ENCODE peak calls at places on chromosomes 13 and 19, in eight cellular contexts. F, J, C, I, P, G, S and K are unnamed samples.

GRCh38 chr19:27748551-27749152 is 1464.3 kb downstream of the UQCRFS1 start:
- DNase-seq in F (peak), J (peak), C (peak), I (no peak), P (no peak), G (no peak), S (no peak), K (peak)

GRCh38 chr13:81396172-81396571 is 1055.2 kb upstream of the SPRY2 start:
- DNase-seq in F (no peak), J (no peak), C (no peak), I (no peak), P (no peak), G (no peak), S (no peak), K (no peak)

GRCh38 chr13:52652980-52653303 is 306 bp downstream of the SUGT1 start:
- DNase-seq in F (no peak), J (no peak), C (no peak), I (no peak), P (no peak), G (no peak), S (no peak), K (no peak)

GRCh38 chr13:71758823-71759222 is 108.2 kb downstream of the DACH1 start:
- DNase-seq in F (no peak), J (no peak), C (no peak), I (no peak), P (peak), G (no peak), S (no peak), K (no peak)

GRCh38 chr13:19836472-19836871 is 27.0 kb downstream of the ZMYM5 start:
- DNase-seq in F (peak), J (peak), C (no peak), I (no peak), P (peak), G (no peak), S (no peak), K (peak)

GRCh38 chr13:102402292-102402691 is 444 bp upstream of the FGF14 start:
- DNase-seq in F (peak), J (peak), C (peak), I (no peak), P (peak), G (no peak), S (peak), K (peak)

GRCh38 chr19:1252818-1253513 is 4.6 kb downstream of the MIDN start:
- DNase-seq in F (peak), J (peak), C (peak), I (peak), P (peak), G (peak), S (peak), K (peak)

GRCh38 chr19:43741075-43741840 is 13.5 kb downstream of the SMG9 start:
- DNase-seq in F (no peak), J (no peak), C (no peak), I (no peak), P (no peak), G (no peak), S (no peak), K (no peak)

GRCh38 chr19:45817725-45818301 is 2.7 kb upstream of the RSPH6A start:
- DNase-seq in F (no peak), J (no peak), C (no peak), I (no peak), P (no peak), G (no peak), S (no peak), K (no peak)

GRCh38 chr13:40205771-40206240 is 460.6 kb downstream of the FOXO1 start:
- DNase-seq in F (no peak), J (no peak), C (no peak), I (no peak), P (no peak), G (no peak), S (no peak), K (no peak)

GRCh38 chr19:35249848-35250711 is 1.3 kb downstream of the LSR start:
- DNase-seq in F (no peak), J (no peak), C (no peak), I (no peak), P (no peak), G (peak), S (no peak), K (no peak)

GRCh38 chr19:35249146-35249847 is 495 bp downstream of the LSR start:
- DNase-seq in F (no peak), J (no peak), C (no peak), I (no peak), P (no peak), G (peak), S (no peak), K (no peak)

GRCh38 chr19:35248310-35249145 is at the start of gene LSR:
- DNase-seq in F (no peak), J (no peak), C (no peak), I (no peak), P (no peak), G (peak), S (no peak), K (no peak)

GRCh38 chr19:35246466-35247096 is 2.2 kb upstream of the LSR start:
- DNase-seq in F (no peak), J (no peak), C (no peak), I (no peak), P (no peak), G (no peak), S (no peak), K (no peak)

DNA sequence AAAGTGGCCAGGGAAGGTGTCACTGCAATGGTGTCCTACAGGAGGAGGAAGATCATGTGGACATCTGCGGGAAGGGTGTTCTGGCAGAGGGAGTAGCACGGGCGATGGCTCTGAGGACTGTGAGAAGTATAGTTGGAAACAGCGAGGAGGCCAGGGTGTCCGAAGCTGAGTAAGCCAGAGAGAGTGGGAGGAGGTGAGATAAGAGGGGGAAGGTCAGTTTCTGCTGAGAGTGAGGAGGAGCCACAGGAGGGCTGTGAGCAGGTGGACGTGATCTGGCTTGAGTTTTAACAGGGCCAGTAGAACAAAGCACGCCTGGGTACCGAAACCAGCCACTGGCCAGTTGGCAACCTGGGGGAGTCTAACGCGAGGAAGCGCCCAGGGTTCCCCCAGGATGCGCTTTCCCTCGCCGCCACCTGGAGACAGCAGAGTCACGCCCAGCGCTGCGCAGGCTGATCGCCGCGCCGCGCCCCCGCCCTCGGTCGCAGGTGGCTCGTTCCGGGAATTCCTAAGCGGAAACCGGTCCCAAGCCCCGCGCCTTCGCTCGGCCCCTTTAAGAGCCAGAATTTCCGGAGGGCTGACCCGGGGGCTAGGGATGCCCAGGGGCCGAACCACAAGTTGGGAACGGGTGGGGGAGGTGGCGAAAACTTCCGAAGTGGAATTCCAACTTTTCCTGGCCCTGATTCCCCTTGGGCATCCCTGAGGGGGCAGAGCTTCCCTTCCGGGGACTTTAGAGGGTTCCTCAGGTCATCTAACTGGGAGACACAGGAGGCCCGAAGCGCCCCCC is 1.1 kb upstream of the LSR start:
- DNase-seq in F (no peak), J (no peak), C (no peak), I (no peak), P (no peak), G (peak), S (no peak), K (no peak)
- TF ChIP-seq CTCF in F (no peak), J (no peak), C (no peak), I (no peak), P (no peak), G (peak), S (peak), K (no peak)

GRCh38 chr19:35741216-35741541 is 1.1 kb downstream of the IGFLR1 start:
- DNase-seq in F (no peak), J (no peak), C (no peak), I (no peak), P (no peak), G (no peak), S (no peak), K (no peak)

GRCh38 chr19:35740423-35741215 is 1.6 kb downstream of the IGFLR1 start:
- DNase-seq in F (peak), J (peak), C (peak), I (peak), P (peak), G (peak), S (peak), K (peak)

GRCh38 chr19:35744335-35744687 is 907 bp downstream of the U2AF1L4 start:
- DNase-seq in F (no peak), J (no peak), C (no peak), I (no peak), P (no peak), G (no peak), S (no peak), K (no peak)

GRCh38 chr19:35743640-35744306 is 1.4 kb downstream of the U2AF1L4 start:
- DNase-seq in F (no peak), J (no peak), C (no peak), I (no peak), P (no peak), G (no peak), S (no peak), K (no peak)

DNA sequence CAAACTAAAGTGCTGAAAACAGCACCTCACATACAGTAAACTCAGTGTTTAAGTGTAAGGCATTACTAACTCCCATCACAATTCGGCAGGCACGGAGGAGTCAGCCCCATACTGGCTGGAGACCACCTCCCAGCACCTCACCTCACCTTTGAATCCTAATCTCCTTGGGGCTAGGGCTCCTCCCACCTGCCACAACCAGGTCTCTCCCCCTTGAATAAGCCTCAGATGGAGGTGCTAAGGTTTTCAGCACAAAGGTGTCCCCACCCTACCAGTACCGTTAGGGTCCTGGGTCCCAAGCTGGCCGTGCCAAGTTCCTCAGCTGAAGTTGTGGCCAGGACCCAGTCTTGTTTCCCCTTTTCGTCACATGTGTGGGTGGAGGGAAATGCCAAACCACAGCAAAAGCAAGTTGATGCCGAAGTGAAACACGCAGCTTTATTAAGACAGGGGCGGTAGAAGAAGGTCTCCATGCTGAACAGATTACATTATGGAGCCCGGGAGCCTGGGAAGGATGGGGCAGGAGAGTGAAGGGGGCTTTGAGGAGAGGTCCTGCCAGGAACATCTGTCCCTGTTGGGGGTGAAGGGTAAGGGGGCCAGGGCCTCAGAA is at the start of gene IGFLR1:
- DNase-seq in F (no peak), J (no peak), C (no peak), I (no peak), P (no peak), G (peak), S (no peak), K (no peak)
- H3K4me3 ChIP-seq in F (peak), J (no peak), C (peak), I (no peak), P (no peak), G (peak), S (peak), K (no peak)

GRCh38 chr13:106197506-106197905 is 338.0 kb downstream of the EFNB2 start:
- DNase-seq in F (no peak), J (no peak), C (no peak), I (no peak), P (no peak), G (no peak), S (no peak), K (no peak)
- TF ChIP-seq CTCF in F (no peak), J (no peak), C (no peak), I (no peak), P (no peak), G (no peak), S (no peak), K (no peak)

GRCh38 chr13:60165391-60166099 is 1.8 kb upstream of the DIAPH3 start:
- DNase-seq in F (peak), J (no peak), C (no peak), I (peak), P (peak), G (no peak), S (no peak), K (no peak)
- H3K4me3 ChIP-seq in F (peak), J (no peak), C (no peak), I (peak), P (peak), G (no peak), S (peak), K (no peak)

GRCh38 chr13:90542959-90543358 is 804.5 kb upstream of the MIR17HG start:
- DNase-seq in F (no peak), J (no peak), C (no peak), I (no peak), P (no peak), G (no peak), S (no peak), K (no peak)
- TF ChIP-seq CTCF in F (no peak), J (no peak), C (no peak), I (no peak), P (no peak), G (no peak), S (no peak), K (no peak)

GRCh38 chr19:2887391-2887914 is 13.3 kb upstream of the ZNF57 start:
- DNase-seq in F (peak), J (peak), C (no peak), I (peak), P (peak), G (no peak), S (no peak), K (peak)
- H3K4me3 ChIP-seq in F (no peak), J (no peak), C (no peak), I (no peak), P (no peak), G (no peak), S (no peak), K (no peak)

GRCh38 chr13:72839831-72840426 is 58.0 kb downstream of the PIBF1 start:
- DNase-seq in F (peak), J (peak), C (no peak), I (peak), P (peak), G (no peak), S (peak), K (peak)
- TF ChIP-seq CTCF in F (peak), J (peak), C (peak), I (peak), P (peak), G (peak), S (peak), K (peak)

DNA sequence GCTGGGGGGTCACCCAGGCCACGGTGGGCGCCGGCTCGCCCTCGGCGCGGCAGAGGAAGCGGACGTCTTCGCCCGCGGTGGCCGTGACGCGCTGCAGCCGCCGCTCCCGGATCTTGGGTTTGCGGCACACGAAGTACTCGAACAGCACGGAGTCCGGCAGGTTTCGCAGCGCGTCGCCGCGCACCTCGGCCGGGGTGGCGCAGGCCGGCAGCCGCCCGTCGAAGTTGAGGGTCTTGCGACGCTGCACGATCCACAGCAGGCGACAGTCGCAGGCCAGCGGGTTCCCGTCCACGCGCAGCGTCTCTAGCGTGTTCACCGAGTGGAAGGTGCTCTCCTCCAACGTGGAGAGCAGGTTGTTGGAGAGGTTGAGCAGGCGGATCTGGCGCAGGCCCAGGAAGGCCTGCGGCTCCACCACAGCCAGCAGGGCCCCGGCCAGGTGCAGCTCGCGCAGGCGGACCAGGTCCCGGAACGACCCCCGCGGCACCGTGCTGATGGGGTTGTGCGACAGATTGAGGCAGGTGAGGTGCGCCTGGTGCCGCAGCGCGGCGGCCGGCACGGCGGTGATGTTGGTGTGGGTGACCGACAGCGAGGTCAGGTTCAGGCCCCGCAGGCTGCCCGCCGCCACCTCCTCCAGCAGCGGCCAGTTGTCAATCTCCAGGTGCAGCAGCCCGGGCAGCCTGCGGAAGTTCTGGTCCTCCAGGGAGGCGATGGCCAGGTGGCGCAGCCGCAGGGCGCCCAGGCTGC is 8.6 kb upstream of the PEAK3 start:
- DNase-seq in F (no peak), J (no peak), C (no peak), I (no peak), P (no peak), G (peak), S (no peak), K (no peak)
- H3K4me3 ChIP-seq in F (no peak), J (no peak), C (peak), I (no peak), P (no peak), G (peak), S (peak), K (no peak)

GRCh38 chr19:37691881-37692504 is 27.6 kb downstream of the ZNF607 start:
- DNase-seq in F (peak), J (peak), C (peak), I (peak), P (peak), G (peak), S (peak), K (peak)
- TF ChIP-seq CTCF in F (no peak), J (no peak), C (no peak), I (no peak), P (no peak), G (no peak), S (no peak), K (no peak)